ENCODE peak calls at places on chromosomes 7 and 10, in four cellular contexts. Z, Y, C and U are unnamed samples.

GRCh38 chr7:17936321-17936720 is 4.0 kb downstream of the SNX13 start:
- DNase-seq in Z (no peak), Y (no peak), C (no peak), U (no peak)

GRCh38 chr7:90111-91063 is 102.0 kb upstream of the FAM20C start:
- DNase-seq in Z (no peak), Y (no peak), C (peak), U (no peak)

GRCh38 chr7:539731-540411 is 20.2 kb upstream of the PDGFA start:
- DNase-seq in Z (no peak), Y (no peak), C (no peak), U (no peak)

GRCh38 chr10:72587568-72587967 is 38.3 kb downstream of the MICU1 start:
- DNase-seq in Z (no peak), Y (no peak), C (no peak), U (no peak)

GRCh38 chr7:151889406-151890354 is 12.8 kb upstream of the PRKAG2 start:
- DNase-seq in Z (no peak), Y (no peak), C (no peak), U (no peak)

GRCh38 chr10:86899128-86899527 is 58.3 kb downstream of the MMRN2 start:
- DNase-seq in Z (no peak), Y (no peak), C (no peak), U (no peak)

GRCh38 chr10:112875474-112876267 is 74.4 kb upstream of the TCF7L2 start:
- DNase-seq in Z (no peak), Y (no peak), C (peak), U (no peak)

GRCh38 chr7:57416601-57417358 is 33.2 kb upstream of the ZNF716 start:
- DNase-seq in Z (no peak), Y (no peak), C (no peak), U (no peak)

GRCh38 chr7:127907638-127908040 is 123.6 kb downstream of the LRRC4 start:
- DNase-seq in Z (no peak), Y (no peak), C (no peak), U (no peak)

GRCh38 chr7:88546808-88547207 is 212.7 kb upstream of the ZNF804B start:
- DNase-seq in Z (no peak), Y (no peak), C (no peak), U (no peak)

GRCh38 chr10:17026686-17027485 is 102.7 kb downstream of the CUBN start:
- DNase-seq in Z (no peak), Y (no peak), C (peak), U (peak)

GRCh38 chr7:87058739-87059524 is 522 bp downstream of the ELAPOR2 start:
- DNase-seq in Z (peak), Y (peak), C (no peak), U (peak)